ENCODE peak calls at places on chromosomes 7 and 10, in eight cellular contexts. L is left colon; Y is hippocampal formation; V is activated CD4-positive, alpha-beta T cell treated with anti-CD3 and anti-CD28 coated beads for 24 hours; P is IMR-90; A is astrocyte of the spinal cord; J is NCI-H345; B is H9. Z is an unnamed sample.

GRCh38 chr10:67077376-67077775 is 151.5 kb downstream of the LRRTM3 start:
- DNase-seq in L (no peak), Y (no peak), V (no peak), P (no peak), A (no peak), J (no peak), B (no peak), Z (no peak)

GRCh38 chr7:43458746-43459337 is 124.1 kb upstream of the STK17A start:
- DNase-seq in L (no peak), Y (no peak), V (no peak), P (no peak), A (no peak), J (no peak), B (no peak), Z (no peak)

GRCh38 chr10:128215733-128216132 is 89.5 kb upstream of the MKI67 start:
- DNase-seq in L (no peak), Y (no peak), V (no peak), P (no peak), A (no peak), J (no peak), B (no peak), Z (no peak)

GRCh38 chr10:69898524-69898923 is 96.8 kb downstream of the COL13A1 start:
- DNase-seq in L (peak), Y (no peak), V (no peak), P (no peak), A (no peak), J (no peak), B (no peak), Z (no peak)

GRCh38 chr7:112573302-112574039 is 92.7 kb downstream of the LSMEM1 start:
- DNase-seq in L (peak), Y (no peak), V (no peak), P (peak), A (peak), J (no peak), B (no peak), Z (peak)

GRCh38 chr7:66409493-66409892 is 204.4 kb downstream of the TPST1 start:
- DNase-seq in L (no peak), Y (no peak), V (no peak), P (no peak), A (no peak), J (no peak), B (no peak), Z (no peak)

GRCh38 chr7:31835471-31835870 is 148.5 kb downstream of the PPP1R17 start:
- DNase-seq in L (no peak), Y (no peak), V (no peak), P (no peak), A (no peak), J (no peak), B (no peak), Z (no peak)

GRCh38 chr10:30637881-30638467 is 8.4 kb upstream of the LYZL2 start:
- DNase-seq in L (no peak), Y (no peak), V (no peak), P (peak), A (peak), J (no peak), B (no peak), Z (peak)

GRCh38 chr7:25876092-25876491 is 275.9 kb upstream of the NFE2L3 start:
- DNase-seq in L (no peak), Y (no peak), V (no peak), P (no peak), A (no peak), J (no peak), B (no peak), Z (no peak)

GRCh38 chr10:110873951-110874350 is 2.2 kb downstream of the PDCD4 start:
- DNase-seq in L (no peak), Y (no peak), V (no peak), P (no peak), A (no peak), J (no peak), B (no peak), Z (peak)

GRCh38 chr7:155007947-155008346 is 5.0 kb upstream of the PAXIP1 start:
- DNase-seq in L (no peak), Y (no peak), V (no peak), P (no peak), A (no peak), J (peak), B (peak), Z (peak)

GRCh38 chr10:86956841-86957448 is 470 bp downstream of the MMRN2 start:
- DNase-seq in L (peak), Y (no peak), V (no peak), P (no peak), A (no peak), J (no peak), B (peak), Z (no peak)

GRCh38 chr10:93072713-93073538 is 767 bp upstream of the CYP26A1 start:
- DNase-seq in L (no peak), Y (no peak), V (no peak), P (no peak), A (no peak), J (no peak), B (peak), Z (no peak)

GRCh38 chr7:111903797-111904196 is 302.4 kb downstream of the DOCK4 start:
- DNase-seq in L (no peak), Y (no peak), V (no peak), P (no peak), A (no peak), J (no peak), B (no peak), Z (no peak)

GRCh38 chr7:64494912-64495461 is 67.9 kb downstream of the ZNF680 start:
- DNase-seq in L (no peak), Y (no peak), V (no peak), P (no peak), A (no peak), J (no peak), B (no peak), Z (no peak)

GRCh38 chr10:48627984-48628609 is 23.2 kb upstream of the ARHGAP22 start:
- DNase-seq in L (no peak), Y (no peak), V (no peak), P (peak), A (no peak), J (no peak), B (no peak), Z (no peak)

GRCh38 chr7:114418117-114418516 is 3.5 kb downstream of the FOXP2 start:
- DNase-seq in L (no peak), Y (no peak), V (no peak), P (no peak), A (no peak), J (no peak), B (no peak), Z (no peak)

GRCh38 chr10:62171791-62172190 is 96.9 kb downstream of the RTKN2 start:
- DNase-seq in L (no peak), Y (no peak), V (no peak), P (no peak), A (peak), J (no peak), B (no peak), Z (peak)

GRCh38 chr10:85594239-85594638 is 772.4 kb downstream of the GRID1 start:
- DNase-seq in L (no peak), Y (no peak), V (no peak), P (no peak), A (no peak), J (no peak), B (no peak), Z (no peak)

GRCh38 chr10:77776487-77776886 is 138.9 kb upstream of the KCNMA1 start:
- DNase-seq in L (no peak), Y (no peak), V (no peak), P (no peak), A (no peak), J (no peak), B (no peak), Z (no peak)

GRCh38 chr10:76736848-76737495 is 900.6 kb downstream of the KCNMA1 start:
- DNase-seq in L (no peak), Y (no peak), V (no peak), P (no peak), A (no peak), J (no peak), B (no peak), Z (no peak)

GRCh38 chr10:49572594-49573114 is 33.7 kb upstream of the ERCC6 start:
- DNase-seq in L (no peak), Y (no peak), V (no peak), P (no peak), A (no peak), J (no peak), B (no peak), Z (no peak)